ENCODE peak calls at places on chromosome 9, in four cellular contexts. R is testis, O is tibial artery, G is ascending aorta. M is an unnamed sample.

GRCh38 chr9:13728917-13729811 is 449.7 kb upstream of the MPDZ start:
- DNase-seq in O (no peak), R (no peak), G (no peak), M (no peak)

GRCh38 chr9:34464571-34464970 is 6.0 kb downstream of the DNAI1 start:
- DNase-seq in O (no peak), R (no peak), G (no peak), M (no peak)

GRCh38 chr9:76624381-76625048 is 139.7 kb upstream of the PCA3 start:
- DNase-seq in R (no peak), G (no peak), O (no peak), M (no peak)

GRCh38 chr9:96617439-96618185 is 2.0 kb downstream of the CDC14B start:
- DNase-seq in R (no peak), G (no peak), O (peak; percentile 71), M (peak; percentile 64)

GRCh38 chr9:72363908-72364678 is 915 bp downstream of the ZFAND5 start:
- DNase-seq in R (peak; percentile 53), G (peak; percentile 17), O (peak; percentile 83), M (peak; percentile 68)

GRCh38 chr9:114592356-114592755 is 4.8 kb downstream of the ATP6V1G1 start:
- DNase-seq in G (no peak), R (peak; percentile 43), O (no peak), M (no peak)

GRCh38 chr9:132497731-132498130 is 84.7 kb upstream of the BARHL1 start:
- DNase-seq in O (no peak), R (no peak), G (no peak), M (no peak)

GRCh38 chr9:136170291-136170901 is 34.5 kb downstream of the LHX3 start:
- DNase-seq in G (no peak), O (no peak), R (peak; percentile 43), M (peak; percentile 87)

GRCh38 chr9:136253246-136254130 is 7.9 kb upstream of the QSOX2 start:
- DNase-seq in G (no peak), O (no peak), R (no peak), M (no peak)

GRCh38 chr9:18979367-18979766 is 53.6 kb downstream of the SAXO1 start:
- DNase-seq in G (no peak), O (no peak), R (no peak), M (no peak)

GRCh38 chr9:84207443-84208032 is 133.0 kb downstream of the SLC28A3 start:
- DNase-seq in O (no peak), R (peak; percentile 74), G (no peak), M (no peak)

GRCh38 chr9:136050706-136051567 is 44.2 kb downstream of the NACC2 start:
- DNase-seq in R (no peak), O (no peak), G (no peak), M (peak; percentile 73)

GRCh38 chr9:135887585-135888050 is 19.7 kb downstream of the CAMSAP1 start:
- DNase-seq in O (no peak), R (no peak), G (no peak), M (peak; percentile 87)

GRCh38 chr9:120391691-120392090 is 188.3 kb downstream of the CDK5RAP2 start:
- DNase-seq in O (no peak), G (no peak), R (no peak), M (peak; percentile 20)

GRCh38 chr9:114431003-114431402 is 43.2 kb upstream of the AKNA start:
- DNase-seq in G (no peak), R (no peak), O (no peak), M (no peak)

GRCh38 chr9:130444565-130445221 is at the start of gene ASS1:
- DNase-seq in G (no peak), R (peak; percentile 87), O (peak; percentile 87), M (peak; percentile 90)

GRCh38 chr9:89663264-89663970 is 58.6 kb downstream of the GADD45G start:
- DNase-seq in R (no peak), G (no peak), O (no peak), M (peak; percentile 58)

GRCh38 chr9:89662718-89663246 is 58.0 kb downstream of the GADD45G start:
- DNase-seq in R (no peak), O (peak; percentile 59), G (no peak), M (peak; percentile 64)

GRCh38 chr9:89664896-89665329 is 60.1 kb downstream of the GADD45G start:
- DNase-seq in O (peak; percentile 65), R (no peak), G (no peak), M (peak; percentile 65)

GRCh38 chr9:89661956-89662717 is 57.3 kb downstream of the GADD45G start:
- DNase-seq in G (peak; percentile 85), R (peak; percentile 99), O (peak; percentile 97), M (peak; percentile 99)

DNA sequence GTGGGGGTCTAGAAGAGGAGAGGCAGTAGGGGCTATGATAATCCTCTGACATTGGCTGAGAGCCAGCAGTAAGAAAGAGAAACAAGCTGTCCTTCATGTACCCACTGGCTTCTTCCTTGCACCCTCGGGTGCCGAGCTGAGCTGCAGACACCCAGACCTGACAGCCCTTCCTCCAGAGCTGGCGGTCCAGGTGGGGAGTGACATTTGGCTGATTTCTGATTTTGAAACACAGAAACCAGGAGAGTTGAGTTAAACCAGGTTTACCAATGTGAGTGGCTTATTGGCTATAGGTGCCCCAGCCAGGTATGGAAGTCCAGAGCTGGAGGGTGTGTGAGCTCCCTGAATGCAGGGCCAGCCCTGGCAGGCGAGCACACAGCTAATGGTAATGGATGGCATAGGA is 59.2 kb downstream of the GADD45G start:
- DNase-seq in G (no peak), R (no peak), O (peak; percentile 57), M (peak; percentile 34)
- H3K27ac ChIP-seq in G (no peak overlapping the region), R (no peak overlapping the region), O (no peak overlapping the region), M (no peak overlapping the region)

GRCh38 chr9:3526903-3527652 is 1.3 kb upstream of the RFX3 start:
- DNase-seq in R (no peak), G (no peak), O (peak; percentile 62), M (peak; percentile 82)
- H3K27ac ChIP-seq in R (peak overlapping the region; percentile 99), G (peak overlapping the region; percentile 100), O (peak overlapping the region; percentile 100), M (peak overlapping the region; percentile 98)

GRCh38 chr9:86036555-86036954 is 62.8 kb downstream of the GOLM1 start:
- DNase-seq in O (no peak), G (no peak), R (no peak), M (no peak)

GRCh38 chr9:86040281-86041155 is 58.8 kb downstream of the GOLM1 start:
- DNase-seq in O (no peak), R (no peak), G (no peak), M (no peak)

GRCh38 chr9:86041331-86041741 is 58.0 kb downstream of the GOLM1 start:
- DNase-seq in G (no peak), O (no peak), R (no peak), M (no peak)

GRCh38 chr9:86034863-86035734 is 64.3 kb downstream of the GOLM1 start:
- DNase-seq in O (no peak), G (no peak), R (no peak), M (peak; percentile 83)

DNA sequence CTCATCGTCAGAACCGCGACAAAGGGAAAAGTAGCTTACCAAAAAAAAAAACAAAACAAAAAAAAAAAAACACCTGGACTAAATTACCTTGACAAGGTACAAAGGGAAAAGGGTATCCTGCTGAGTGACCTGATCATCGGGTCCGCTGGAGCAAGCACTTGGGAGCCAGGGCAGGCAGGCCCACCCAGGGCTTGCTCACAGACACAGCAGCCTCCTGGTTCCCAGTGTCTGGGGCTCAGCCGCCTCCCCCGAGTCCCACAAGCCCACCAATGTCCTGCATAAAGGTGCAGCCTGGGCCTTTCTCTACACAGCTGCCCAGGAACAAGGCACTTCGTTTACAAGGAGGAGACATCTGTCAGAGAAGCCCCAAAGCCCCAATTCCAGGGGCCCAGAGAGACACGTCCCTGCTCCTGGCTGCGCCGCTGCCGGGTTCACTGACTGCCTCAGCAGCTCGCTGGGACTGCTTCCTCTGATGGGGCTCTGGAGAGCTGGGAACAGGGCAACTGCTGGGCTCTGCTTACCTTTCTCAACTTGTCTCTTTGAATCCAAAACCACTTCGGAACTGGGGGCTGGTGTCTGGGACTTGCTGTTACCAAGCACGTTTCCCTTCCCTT is 63.4 kb downstream of the GOLM1 start:
- DNase-seq in O (no peak), G (no peak), R (no peak), M (peak; percentile 48)
- H3K27ac ChIP-seq in O (no peak overlapping the region), G (no peak overlapping the region), R (no peak overlapping the region), M (no peak overlapping the region)

DNA sequence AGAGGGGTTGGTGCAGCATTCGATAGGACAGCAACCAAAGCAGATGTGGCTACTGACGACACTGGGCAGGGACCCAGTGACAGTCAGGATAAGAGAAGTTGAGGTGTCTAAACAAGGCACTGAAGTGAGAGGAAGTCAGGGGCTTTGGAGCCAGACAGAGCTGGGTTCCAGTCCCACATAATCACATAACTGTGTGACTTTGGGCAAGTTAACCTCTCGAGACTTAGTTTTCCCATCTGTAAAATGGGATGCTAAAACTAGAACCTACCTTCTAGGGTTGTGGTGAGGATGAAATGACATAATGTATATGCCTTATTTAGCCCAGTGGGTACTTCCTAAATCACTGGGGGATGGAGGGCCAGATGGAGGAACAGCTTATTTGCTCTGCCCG is 3.1 kb downstream of the ANGPTL2 start:
- DNase-seq in R (no peak), O (no peak), G (no peak), M (no peak)
- H3K27ac ChIP-seq in R (no peak overlapping the region), O (no peak overlapping the region), G (no peak overlapping the region), M (no peak overlapping the region)

DNA sequence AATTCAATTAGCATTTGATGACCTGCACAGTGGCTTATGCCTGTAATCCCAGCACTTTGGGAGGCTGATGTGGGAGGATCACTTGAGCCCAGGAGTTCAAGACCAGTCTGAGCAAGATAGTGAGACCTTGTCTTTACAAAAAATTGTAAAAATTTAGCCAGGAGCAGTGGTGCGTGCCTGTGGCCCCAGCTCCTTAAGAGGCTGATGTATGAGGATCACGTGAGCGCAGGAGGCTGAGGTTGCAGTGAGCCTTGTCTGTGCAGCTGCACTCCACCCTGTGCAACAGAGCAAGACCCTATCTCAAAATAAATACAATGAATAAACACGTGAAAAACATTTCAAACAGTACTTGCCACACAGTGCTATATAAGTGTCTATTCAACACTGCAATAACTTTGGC is 4.2 kb downstream of the ABCA1 start:
- DNase-seq in O (no peak), G (no peak), R (no peak), M (no peak)
- H3K27ac ChIP-seq in O (no peak overlapping the region), G (no peak overlapping the region), R (no peak overlapping the region), M (no peak overlapping the region)